ENCODE peak calls at places on chromosome X, in five cellular contexts. F, U, Q, J and T are unnamed samples.

GRCh38 chrX:101619336-101619735 is 1.5 kb upstream of the ARMCX6 start:
- DNase-seq in F (no peak), U (no peak), Q (no peak), J (no peak), T (no peak)

GRCh38 chrX:28851871-28852270 is 264.6 kb downstream of the IL1RAPL1 start:
- DNase-seq in F (no peak), U (no peak), Q (no peak), J (no peak), T (no peak)

GRCh38 chrX:44344687-44345086 is 1.2 kb upstream of the EFHC2 start:
- DNase-seq in F (no peak), U (no peak), Q (no peak), J (no peak), T (no peak)

GRCh38 chrX:136870064-136870463 is 10.5 kb downstream of the RBMX start:
- DNase-seq in F (no peak), U (no peak), Q (no peak), J (no peak), T (no peak)

GRCh38 chrX:33106737-33107136 is 104.6 kb downstream of the DMD start:
- DNase-seq in F (no peak), U (no peak), Q (no peak), J (no peak), T (no peak)

GRCh38 chrX:18701621-18702361 is 5.7 kb upstream of the PPEF1 start:
- DNase-seq in F (no peak), U (no peak), Q (no peak), J (no peak), T (no peak)

GRCh38 chrX:129693343-129693742 is 38.6 kb upstream of the APLN start:
- DNase-seq in F (no peak), U (no peak), Q (no peak), J (no peak), T (no peak)

GRCh38 chrX:14125451-14125850 is 95.8 kb upstream of the GEMIN8 start:
- DNase-seq in F (no peak), U (no peak), Q (no peak), J (no peak), T (no peak)

GRCh38 chrX:22060451-22060940 is 28.4 kb downstream of the PHEX start:
- DNase-seq in F (peak), U (no peak), Q (no peak), J (peak), T (no peak)

GRCh38 chrX:45774961-45775360 is 574.3 kb upstream of the DIPK2B start:
- DNase-seq in F (peak), U (no peak), Q (no peak), J (no peak), T (no peak)

GRCh38 chrX:71636438-71637252 is 18.3 kb upstream of the CXCR3 start:
- DNase-seq in F (no peak), U (no peak), Q (no peak), J (no peak), T (no peak)

GRCh38 chrX:131918839-131919238 is 104.3 kb upstream of the STK26 start:
- DNase-seq in F (no peak), U (no peak), Q (no peak), J (peak), T (no peak)

GRCh38 chrX:152810403-152810802 is 20.2 kb downstream of the CETN2 start:
- DNase-seq in F (no peak), U (no peak), Q (no peak), J (no peak), T (no peak)

GRCh38 chrX:19904778-19905367 is 17.5 kb upstream of the SH3KBP1 start:
- DNase-seq in F (peak), U (no peak), Q (no peak), J (no peak), T (no peak)

GRCh38 chrX:14936561-14936960 is 63.3 kb downstream of the MOSPD2 start:
- DNase-seq in F (no peak), U (no peak), Q (no peak), J (no peak), T (no peak)

GRCh38 chrX:144275403-144275802 is 391.5 kb downstream of the UBE2NL start:
- DNase-seq in F (no peak), U (no peak), Q (no peak), J (no peak), T (no peak)

GRCh38 chrX:29662101-29662500 is 553.3 kb upstream of the MAGEB2 start:
- DNase-seq in F (no peak), U (no peak), Q (no peak), J (peak), T (no peak)

GRCh38 chrX:15350329-15350996 is 15.1 kb upstream of the PIGA start:
- DNase-seq in F (no peak), U (no peak), Q (no peak), J (no peak), T (no peak)

GRCh38 chrX:153930011-153930910 is 4.2 kb upstream of the ARHGAP4 start:
- DNase-seq in F (no peak), U (no peak), Q (no peak), J (no peak), T (no peak)

GRCh38 chrX:150160656-150161055 is 202.5 kb upstream of the MAMLD1 start:
- DNase-seq in F (no peak), U (no peak), Q (no peak), J (no peak), T (no peak)

GRCh38 chrX:116009871-116010710 is 160.5 kb upstream of the AGTR2 start:
- DNase-seq in F (no peak), U (no peak), Q (no peak), J (no peak), T (no peak)

GRCh38 chrX:132146456-132146855 is 18.6 kb upstream of the FRMD7 start:
- DNase-seq in F (no peak), U (no peak), Q (no peak), J (no peak), T (no peak)

GRCh38 chrX:48487362-48487785 is 11.4 kb downstream of the FTSJ1 start:
- DNase-seq in F (no peak), U (no peak), Q (no peak), J (peak), T (no peak)

GRCh38 chrX:41526925-41527324 is 79.8 kb downstream of the NYX start:
- DNase-seq in F (no peak), U (no peak), Q (no peak), J (no peak), T (no peak)

GRCh38 chrX:141176586-141177451 is at the start of gene LDOC1:
- DNase-seq in F (peak), U (peak), Q (peak), J (no peak), T (peak)

GRCh38 chrX:10579753-10580060 is 40.7 kb downstream of the MID1 start:
- DNase-seq in F (no peak), U (no peak), Q (no peak), J (no peak), T (no peak)

GRCh38 chrX:53194308-53194707 is 30.7 kb downstream of the KDM5C start:
- DNase-seq in F (no peak), U (no peak), Q (no peak), J (no peak), T (no peak)

GRCh38 chrX:152428089-152428488 is 23.0 kb downstream of the GABRA3 start:
- DNase-seq in F (no peak), U (no peak), Q (no peak), J (no peak), T (no peak)

GRCh38 chrX:10165580-10166247 is 8.9 kb downstream of the CLCN4 start:
- DNase-seq in F (no peak), U (no peak), Q (no peak), J (no peak), T (no peak)

GRCh38 chrX:122817321-122817720 is 366.8 kb upstream of the GRIA3 start:
- DNase-seq in F (no peak), U (no peak), Q (no peak), J (no peak), T (no peak)

GRCh38 chrX:34942496-34942895 is at the start of gene FAM47B:
- DNase-seq in F (no peak), U (no peak), Q (no peak), J (no peak), T (no peak)

GRCh38 chrX:110847334-110847733 is 51.7 kb upstream of the CHRDL1 start:
- DNase-seq in F (no peak), U (no peak), Q (no peak), J (no peak), T (no peak)

GRCh38 chrX:68935362-68935761 is 106.5 kb downstream of the EFNB1 start:
- DNase-seq in F (no peak), U (no peak), Q (no peak), J (peak), T (no peak)